ENCODE peak calls at places on chromosome 9, in seven cellular contexts. N, T, R, Z, I, A and V are unnamed samples.
A peak's percentile ranks its signal among the peaks of the same experiment; 100 is the strongest.

GRCh38 chr9:114507726-114508125 is 2.5 kb upstream of the WHRN start:
- DNase-seq in A (no peak), I (peak; percentile 27), Z (no peak), T (peak; percentile 16), R (no peak), N (no peak), V (no peak)

GRCh38 chr9:110112792-110113191 is 95.2 kb downstream of the C9orf152 start:
- DNase-seq in A (no peak), N (no peak), R (no peak), I (no peak), Z (no peak), T (no peak), V (no peak)

GRCh38 chr9:93684806-93685553 is 108.6 kb downstream of the PHF2 start:
- DNase-seq in N (no peak), I (no peak), R (peak; percentile 15), T (peak; percentile 24), Z (no peak), A (no peak), V (peak; percentile 68)

GRCh38 chr9:132210472-132211145 is 48.8 kb downstream of the NTNG2 start:
- DNase-seq in A (no peak), N (peak; percentile 33), Z (no peak), R (no peak), I (no peak), T (peak; percentile 94), V (no peak)

GRCh38 chr9:104025109-104025508 is 69.0 kb upstream of the SMC2 start:
- DNase-seq in N (no peak), T (no peak), Z (no peak), A (no peak), R (no peak), I (no peak), V (no peak)

GRCh38 chr9:12760758-12761157 is 14.1 kb upstream of the LURAP1L start:
- DNase-seq in T (peak; percentile 23), R (no peak), N (no peak), A (no peak), Z (no peak), I (no peak), V (no peak)

GRCh38 chr9:135167356-135167755 is 79.9 kb downstream of the OLFM1 start:
- DNase-seq in T (no peak), A (no peak), I (no peak), Z (no peak), R (no peak), N (no peak), V (no peak)

GRCh38 chr9:15086096-15087030 is 176.1 kb upstream of the FREM1 start:
- DNase-seq in Z (no peak), I (no peak), R (no peak), T (no peak), N (no peak), A (no peak), V (no peak)

GRCh38 chr9:87878930-87879603 is 3.6 kb upstream of the SPATA31E1 start:
- DNase-seq in T (peak; percentile 87), I (no peak), A (no peak), Z (no peak), N (peak; percentile 55), R (no peak), V (no peak)

GRCh38 chr9:27125030-27125429 is 16.0 kb downstream of the TEK start:
- DNase-seq in T (peak; percentile 99), R (peak; percentile 71), I (peak; percentile 2), A (peak; percentile 5), Z (no peak), N (peak; percentile 98), V (no peak)

GRCh38 chr9:37026936-37027581 is 7.0 kb downstream of the PAX5 start:
- DNase-seq in A (no peak), T (no peak), I (no peak), R (no peak), N (no peak), Z (no peak), V (no peak)

GRCh38 chr9:133729646-133730281 is 8.4 kb downstream of the SARDH start:
- DNase-seq in I (no peak), Z (no peak), N (no peak), A (no peak), T (no peak), R (no peak), V (no peak)

GRCh38 chr9:75699017-75699416 is 191.5 kb upstream of the PCSK5 start:
- DNase-seq in Z (no peak), I (no peak), R (no peak), A (no peak), T (no peak), N (no peak), V (no peak)

GRCh38 chr9:113548221-113549041 is 84.9 kb downstream of the RGS3 start:
- DNase-seq in N (no peak), R (peak; percentile 92), T (no peak), Z (peak; percentile 69), A (no peak), I (peak; percentile 69), V (no peak)

GRCh38 chr9:89473762-89474469 is 24.0 kb downstream of the SEMA4D start:
- DNase-seq in R (no peak), T (peak; percentile 89), A (no peak), I (peak; percentile 55), N (peak; percentile 80), Z (no peak), V (no peak)

GRCh38 chr9:77876091-77876490 is 155.5 kb downstream of the GNAQ start:
- DNase-seq in Z (no peak), N (no peak), R (no peak), I (no peak), T (no peak), A (no peak), V (no peak)

GRCh38 chr9:113463418-113464285 is at the start of gene RGS3:
- DNase-seq in A (peak; percentile 58), Z (no peak), N (no peak), R (peak; percentile 62), I (no peak), T (no peak), V (no peak)

GRCh38 chr9:95018099-95018927 is 291.8 kb downstream of the AOPEP start:
- DNase-seq in A (peak; percentile 55), Z (no peak), N (peak; percentile 69), I (peak; percentile 95), T (peak; percentile 97), R (no peak), V (no peak)

GRCh38 chr9:91419222-91420191 is 4.1 kb downstream of the NFIL3 start:
- DNase-seq in N (peak; percentile 82), Z (peak; percentile 81), R (peak; percentile 77), A (peak; percentile 16), T (peak; percentile 97), I (peak; percentile 98), V (no peak)

GRCh38 chr9:114098660-114099522 is at the start of gene KIF12:
- DNase-seq in T (no peak), A (peak; percentile 60), Z (no peak), N (no peak), R (no peak), I (peak; percentile 74), V (no peak)

GRCh38 chr9:137306546-137307254 is 4.6 kb upstream of the NRARP start:
- DNase-seq in T (no peak), R (peak; percentile 44), N (no peak), I (peak; percentile 62), A (peak; percentile 4), Z (no peak), V (no peak)
- H3K27me3 ChIP-seq in T (peaks cover 6% of the 10 kb centered on the region), R (no peaks in the 10 kb centered on the region), N (peaks cover 4% of the 10 kb centered on the region), I (peaks cover 5% of the 10 kb centered on the region), A (no peaks in the 10 kb centered on the region), Z (no peaks in the 10 kb centered on the region), V (no peaks in the 10 kb centered on the region)

GRCh38 chr9:130979591-130980385 is 29.2 kb upstream of the LAMC3 start:
- DNase-seq in I (no peak), R (no peak), A (no peak), N (no peak), T (no peak), Z (no peak), V (no peak)
- H3K4me3 ChIP-seq in I (no peak overlapping the region), R (no peak overlapping the region), A (no peak overlapping the region), N (no peak overlapping the region), T (no peak overlapping the region), Z (no peak overlapping the region), V (no peak overlapping the region)

GRCh38 chr9:122228906-122229837 is at the start of gene LHX6:
- DNase-seq in T (peak; percentile 47), R (no peak), N (no peak), I (no peak), A (no peak), Z (no peak), V (no peak)
- H3K27me3 ChIP-seq in T (peaks cover 88% of the 10 kb centered on the region), R (no peaks in the 10 kb centered on the region), N (peaks cover 72% of the 10 kb centered on the region), I (peaks cover 68% of the 10 kb centered on the region), A (peaks cover 25% of the 10 kb centered on the region), Z (no peaks in the 10 kb centered on the region), V (peaks cover 52% of the 10 kb centered on the region)

DNA sequence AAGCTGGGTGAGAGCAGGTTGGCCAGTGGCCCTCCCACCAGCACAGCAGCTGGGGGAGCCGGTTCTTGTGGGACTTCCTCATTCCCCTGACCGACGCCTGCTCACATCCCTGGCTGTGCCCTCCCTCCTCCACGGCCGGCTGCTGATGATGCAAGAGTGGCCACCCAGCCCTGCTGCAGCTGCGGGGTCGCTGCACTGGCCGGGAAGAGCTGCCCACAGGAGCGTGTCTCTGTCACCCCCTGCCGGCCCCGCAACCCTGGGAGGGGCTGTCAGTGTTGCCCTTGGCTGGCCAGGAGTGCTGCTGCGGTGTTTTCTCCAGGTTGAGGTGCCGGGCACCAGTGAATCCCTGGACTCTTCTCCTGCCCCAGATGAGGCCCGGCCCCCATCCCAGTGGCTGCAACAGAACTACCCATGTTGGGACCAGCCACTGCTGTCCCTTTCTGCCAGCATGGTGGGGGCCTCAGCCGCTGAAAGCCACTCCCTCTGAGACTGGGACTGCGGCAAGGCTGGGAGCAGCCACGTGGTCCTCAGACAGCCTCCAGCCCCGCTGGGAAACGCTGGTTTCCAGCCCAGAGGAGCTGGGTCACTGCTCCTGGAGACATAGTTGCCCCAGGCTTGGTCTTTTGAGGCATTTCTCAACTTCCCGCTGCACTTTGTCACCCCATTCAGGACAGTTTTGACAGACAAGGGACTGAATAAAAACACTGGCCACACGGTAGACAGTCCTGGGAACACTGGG is 739 bp downstream of the CARD9 start:
- DNase-seq in T (peak; percentile 86), I (peak; percentile 88), A (peak; percentile 54), R (peak; percentile 89), N (peak; percentile 75), Z (peak; percentile 70), V (no peak)
- H3K4me3 ChIP-seq in T (no peak overlapping the region), I (no peak overlapping the region), A (no peak overlapping the region), R (no peak overlapping the region), N (no peak overlapping the region), Z (peak overlapping the region; percentile 6), V (peak overlapping the region; percentile 22)

DNA sequence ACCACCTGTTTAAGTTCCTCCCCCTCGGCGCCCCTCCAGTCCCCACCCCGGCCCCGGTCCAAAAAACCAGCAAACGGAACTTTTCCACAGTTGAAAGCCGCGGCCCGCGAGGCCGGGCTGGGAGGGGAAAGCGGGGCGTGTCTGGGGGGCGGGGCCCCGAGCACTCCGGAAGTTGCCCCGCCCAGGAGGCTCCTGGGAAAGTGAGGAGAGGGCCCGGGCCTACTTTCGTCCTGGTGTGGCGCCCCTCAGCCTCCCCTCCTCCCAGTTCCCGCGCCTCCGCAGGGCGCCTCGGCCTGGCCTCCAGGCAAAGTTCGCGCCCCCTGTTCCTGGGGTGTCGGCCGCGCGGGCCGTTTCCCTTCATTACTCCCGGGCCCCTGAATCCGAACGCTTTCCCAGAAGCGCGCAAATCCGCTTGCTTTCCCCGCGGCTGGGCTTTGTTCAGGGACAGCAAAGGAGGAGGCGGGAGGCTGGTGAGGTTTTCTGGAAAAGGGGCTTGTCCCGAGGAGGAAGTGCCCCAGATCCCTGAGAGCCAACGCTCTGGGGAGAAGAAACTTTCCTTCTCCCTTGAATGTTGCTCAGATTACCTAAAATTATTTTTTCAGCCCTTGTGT is 4.4 kb upstream of the DMRT3 start:
- DNase-seq in N (no peak), R (no peak), A (no peak), Z (no peak), T (no peak), I (no peak), V (peak; percentile 66)
- H3K27me3 ChIP-seq in N (peaks cover 85% of the 10 kb centered on the region), R (no peaks in the 10 kb centered on the region), A (peaks cover 90% of the 10 kb centered on the region), Z (no peaks in the 10 kb centered on the region), T (peaks cover 83% of the 10 kb centered on the region), I (peaks cover 83% of the 10 kb centered on the region), V (peaks cover 32% of the 10 kb centered on the region)

GRCh38 chr9:18238254-18238653 is 235.7 kb upstream of the ADAMTSL1 start:
- DNase-seq in N (peak; percentile 8), R (no peak), A (no peak), I (peak; percentile 28), Z (no peak), T (peak; percentile 71), V (no peak)
- H3K4me3 ChIP-seq in N (peak overlapping the region; percentile 8), R (no peak overlapping the region), A (no peak overlapping the region), I (no peak overlapping the region), Z (no peak overlapping the region), T (no peak overlapping the region), V (no peak overlapping the region)